ENCODE peak calls at places on chromosomes 1 and 21, in eight cellular contexts. E, Q, P, Z, Y, H, T and N are unnamed samples.

GRCh38 chr1:19577001-19577400 is 67.1 kb upstream of the NBL1 start:
- DNase-seq in E (no peak), Q (no peak), P (no peak), Z (peak), Y (peak), H (no peak), T (no peak), N (no peak)

GRCh38 chr1:54273837-54274192 is 73.8 kb downstream of the MRPL37 start:
- DNase-seq in E (no peak), Q (no peak), P (no peak), Z (no peak), Y (no peak), H (no peak), T (peak), N (peak)

GRCh38 chr1:101188311-101188710 is 48.5 kb upstream of the S1PR1 start:
- DNase-seq in E (no peak), Q (no peak), P (no peak), Z (no peak), Y (peak), H (no peak), T (no peak), N (no peak)

GRCh38 chr21:37532868-37533780 is 166.6 kb downstream of the DYRK1A start:
- DNase-seq in E (peak), Q (no peak), P (peak), Z (no peak), Y (peak), H (no peak), T (no peak), N (no peak)

GRCh38 chr1:55542901-55543504 is 327.8 kb upstream of the USP24 start:
- DNase-seq in E (no peak), Q (no peak), P (no peak), Z (peak), Y (peak), H (no peak), T (no peak), N (no peak)

GRCh38 chr1:117321680-117322609 is 45.3 kb upstream of the MAN1A2 start:
- DNase-seq in E (no peak), Q (no peak), P (no peak), Z (no peak), Y (no peak), H (no peak), T (no peak), N (no peak)

GRCh38 chr1:150876111-150876434 is 326 bp downstream of the ARNT start:
- DNase-seq in E (no peak), Q (no peak), P (no peak), Z (no peak), Y (peak), H (no peak), T (no peak), N (peak)

GRCh38 chr1:1199141-1199960 is 7.0 kb downstream of the TNFRSF18 start:
- DNase-seq in E (peak), Q (no peak), P (peak), Z (no peak), Y (no peak), H (peak), T (no peak), N (no peak)

GRCh38 chr1:156414440-156415064 is 45.5 kb downstream of the RHBG start:
- DNase-seq in E (no peak), Q (no peak), P (no peak), Z (no peak), Y (no peak), H (no peak), T (no peak), N (no peak)

GRCh38 chr1:226864311-226864710 is 6.1 kb upstream of the PSEN2 start:
- DNase-seq in E (no peak), Q (no peak), P (no peak), Z (no peak), Y (no peak), H (no peak), T (no peak), N (no peak)

GRCh38 chr1:41442697-41443251 is 41.7 kb downstream of the EDN2 start:
- DNase-seq in E (no peak), Q (no peak), P (no peak), Z (no peak), Y (no peak), H (no peak), T (no peak), N (no peak)

GRCh38 chr1:225780609-225781008 is 3.0 kb downstream of the SRP9 start:
- DNase-seq in E (no peak), Q (no peak), P (no peak), Z (no peak), Y (no peak), H (no peak), T (no peak), N (no peak)

GRCh38 chr1:23554481-23555224 is 4.6 kb downstream of the ID3 start:
- DNase-seq in E (peak), Q (peak), P (peak), Z (peak), Y (peak), H (peak), T (peak), N (peak)

GRCh38 chr1:229059671-229060079 is 211.2 kb upstream of the RAB4A start:
- DNase-seq in E (no peak), Q (no peak), P (no peak), Z (peak), Y (peak), H (no peak), T (no peak), N (peak)

GRCh38 chr21:40043423-40043822 is 176.2 kb downstream of the PCP4 start:
- DNase-seq in E (no peak), Q (no peak), P (no peak), Z (no peak), Y (no peak), H (no peak), T (no peak), N (no peak)

GRCh38 chr1:25793585-25794170 is 6.3 kb upstream of the SELENON start:
- DNase-seq in E (no peak), Q (no peak), P (no peak), Z (no peak), Y (peak), H (no peak), T (no peak), N (peak)

GRCh38 chr1:19651141-19651737 is 7.1 kb downstream of the NBL1 start:
- DNase-seq in E (peak), Q (no peak), P (no peak), Z (no peak), Y (peak), H (peak), T (peak), N (peak)

GRCh38 chr1:87717167-87717670 is 388.5 kb downstream of the LMO4 start:
- DNase-seq in E (no peak), Q (no peak), P (no peak), Z (no peak), Y (no peak), H (no peak), T (no peak), N (no peak)

GRCh38 chr1:234188454-234188792 is 184.8 kb upstream of the COA6 start:
- DNase-seq in E (no peak), Q (no peak), P (no peak), Z (no peak), Y (no peak), H (no peak), T (no peak), N (no peak)

GRCh38 chr1:93865253-93865652 is 13.8 kb downstream of the DNTTIP2 start:
- DNase-seq in E (no peak), Q (no peak), P (no peak), Z (no peak), Y (peak), H (no peak), T (no peak), N (no peak)

GRCh38 chr1:21273743-21274142 is 16.5 kb downstream of the ECE1 start:
- DNase-seq in E (no peak), Q (no peak), P (no peak), Z (no peak), Y (no peak), H (no peak), T (no peak), N (no peak)

GRCh38 chr1:158248122-158248521 is 6.1 kb upstream of the CD1A start:
- DNase-seq in E (no peak), Q (no peak), P (peak), Z (no peak), Y (no peak), H (no peak), T (no peak), N (no peak)